ENCODE peak calls at places on chromosome 21, in eight cellular contexts. F is adrenal gland, I is heart right ventricle, S is psoas muscle, K is kidney, W is K562, J is hepatocyte, P is brain microvascular endothelial cell. Z is an unnamed sample.

GRCh38 chr21:38811257-38811656 is 5.5 kb downstream of the ETS2 start:
- DNase-seq in F (no peak), W (no peak), K (no peak), J (no peak), I (no peak), P (peak; percentile 79), S (no peak), Z (no peak)

GRCh38 chr21:34498623-34499022 is 13.4 kb downstream of the KCNE1 start:
- DNase-seq in I (no peak), F (peak; percentile 35), K (no peak), W (no peak), S (no peak), J (peak; percentile 61), P (peak; percentile 53), Z (no peak)

GRCh38 chr21:8993943-8994639 is 1527.3 kb upstream of the TPTE start:
- DNase-seq in S (no peak), K (no peak), W (peak; percentile 23), J (no peak), F (no peak), P (no peak), I (no peak), Z (no peak)

GRCh38 chr21:23876925-23877558 is 1730.2 kb downstream of the MRPL39 start:
- DNase-seq in K (no peak), I (no peak), F (no peak), S (no peak), W (no peak), J (no peak), P (no peak), Z (no peak)

GRCh38 chr21:28761709-28762356 is 230.8 kb downstream of the LTN1 start:
- DNase-seq in K (no peak), F (no peak), J (no peak), P (no peak), S (no peak), I (no peak), W (no peak), Z (no peak)

GRCh38 chr21:38789275-38789674 is 16.5 kb upstream of the ETS2 start:
- DNase-seq in S (no peak), I (no peak), W (no peak), K (no peak), P (no peak), J (no peak), F (no peak), Z (no peak)

GRCh38 chr21:29346771-29347170 is 48.0 kb downstream of the BACH1 start:
- DNase-seq in P (no peak), F (no peak), J (no peak), W (no peak), I (no peak), K (no peak), S (no peak), Z (no peak)

GRCh38 chr21:34073749-34074282 is 438 bp downstream of the MRPS6 start:
- DNase-seq in F (peak; percentile 33), P (no peak), J (peak; percentile 74), S (peak; percentile 56), W (peak; percentile 89), I (peak; percentile 58), K (peak; percentile 77), Z (no peak)

GRCh38 chr21:34182436-34182835 is 109.1 kb downstream of the MRPS6 start:
- DNase-seq in F (no peak), I (no peak), S (no peak), K (no peak), J (no peak), P (no peak), W (no peak), Z (no peak)

GRCh38 chr21:42213082-42213774 is 5.7 kb upstream of the ABCG1 start:
- DNase-seq in F (no peak), J (no peak), I (no peak), K (peak; percentile 38), P (no peak), W (no peak), S (no peak), Z (no peak)

GRCh38 chr21:27164208-27165172 is 197.6 kb upstream of the ADAMTS5 start:
- DNase-seq in P (no peak), W (no peak), J (peak; percentile 60), S (no peak), F (no peak), K (no peak), I (no peak), Z (no peak)

GRCh38 chr21:42227909-42228708 is 9.2 kb downstream of the ABCG1 start:
- DNase-seq in P (peak; percentile 88), K (peak; percentile 95), W (peak; percentile 77), I (peak; percentile 90), S (peak; percentile 93), F (peak; percentile 97), J (peak; percentile 93), Z (peak; percentile 97)

GRCh38 chr21:38741976-38742309 is 63.8 kb upstream of the ETS2 start:
- DNase-seq in S (no peak), K (no peak), F (no peak), W (no peak), I (no peak), J (peak; percentile 38), P (no peak), Z (no peak)

GRCh38 chr21:42317341-42317741 is 2.1 kb upstream of the TFF3 start:
- DNase-seq in J (no peak), S (no peak), W (no peak), K (peak; percentile 59), I (no peak), F (peak; percentile 7), P (no peak), Z (no peak)

GRCh38 chr21:38306833-38307232 is 50.0 kb downstream of the KCNJ15 start:
- DNase-seq in J (peak; percentile 39), F (no peak), I (no peak), W (no peak), K (no peak), S (no peak), P (peak; percentile 96), Z (no peak)

GRCh38 chr21:15422761-15423160 is 307.0 kb upstream of the USP25 start:
- DNase-seq in I (no peak), P (peak; percentile 70), W (no peak), S (no peak), J (no peak), K (no peak), F (no peak), Z (no peak)

GRCh38 chr21:26801524-26801923 is 43.7 kb downstream of the ADAMTS1 start:
- DNase-seq in P (peak; percentile 48), K (no peak), I (no peak), W (no peak), S (no peak), F (no peak), J (peak; percentile 47), Z (no peak)

GRCh38 chr21:41751621-41752020 is 15.2 kb downstream of the RIPK4 start:
- DNase-seq in P (no peak), J (peak; percentile 63), F (no peak), S (no peak), K (peak; percentile 49), W (no peak), I (no peak), Z (no peak)

GRCh38 chr21:19547951-19548635 is 1144.5 kb upstream of the TMPRSS15 start:
- DNase-seq in F (no peak), K (no peak), I (no peak), S (no peak), J (no peak), P (no peak), W (no peak), Z (no peak)

GRCh38 chr21:30372139-30372770 is at the start of gene KRTAP13-2:
- DNase-seq in F (no peak), J (no peak), K (no peak), P (no peak), W (no peak), S (no peak), I (no peak), Z (no peak)

GRCh38 chr21:21076051-21076450 is 77.8 kb downstream of the NCAM2 start:
- DNase-seq in K (no peak), S (no peak), J (no peak), W (no peak), F (no peak), I (no peak), P (no peak), Z (no peak)

GRCh38 chr21:39120876-39121599 is 62.2 kb downstream of the PSMG1 start:
- DNase-seq in K (no peak), P (no peak), S (no peak), F (no peak), W (no peak), I (no peak), J (no peak), Z (no peak)

DNA sequence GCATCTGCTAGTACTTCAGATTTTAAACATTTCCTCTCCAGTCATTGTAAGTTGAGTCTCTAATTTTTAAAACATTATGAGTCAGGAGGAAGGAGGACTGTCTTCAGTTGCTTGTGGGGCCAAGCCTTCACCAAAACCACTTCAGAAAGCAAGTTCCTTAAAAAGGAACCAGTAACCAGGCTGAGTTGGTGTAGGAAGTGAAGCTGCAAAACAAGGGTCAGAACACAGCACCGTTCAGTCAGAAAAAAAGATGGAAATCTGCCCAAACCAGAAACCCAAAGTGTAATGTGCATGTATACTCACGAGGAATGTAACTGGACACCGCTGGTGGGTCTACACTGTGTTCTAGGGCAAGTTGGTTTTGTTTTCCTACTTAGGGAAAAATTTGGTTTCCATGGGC is 402.1 kb downstream of the SETD4 start:
- DNase-seq in S (no peak), J (no peak), F (no peak), P (peak; percentile 70), W (no peak), K (no peak), I (no peak), Z (no peak)
- H3K4me3 ChIP-seq in S (no peak overlapping the region), J (no peak overlapping the region), F (no peak overlapping the region), P (no peak overlapping the region), W (no peak overlapping the region), K (no peak overlapping the region), I (no peak overlapping the region), Z (no peak overlapping the region)

GRCh38 chr21:45405271-45405818 is 380 bp downstream of the COL18A1 start:
- DNase-seq in I (peak; percentile 75), W (peak; percentile 95), K (peak; percentile 90), F (peak; percentile 64), J (peak; percentile 69), S (peak; percentile 66), P (no peak), Z (no peak)
- H3K4me3 ChIP-seq in I (peak overlapping the region; percentile 72), W (peak overlapping the region; percentile 51), K (peak overlapping the region; percentile 67), F (no peak overlapping the region), J (peak overlapping the region; percentile 39), S (peak overlapping the region; percentile 67), P (peak overlapping the region; percentile 64), Z (no peak overlapping the region)

GRCh38 chr21:18026359-18026758 is 207.2 kb upstream of the C21orf91 start:
- DNase-seq in K (no peak), S (no peak), W (no peak), J (no peak), F (no peak), P (no peak), I (no peak), Z (no peak)

DNA sequence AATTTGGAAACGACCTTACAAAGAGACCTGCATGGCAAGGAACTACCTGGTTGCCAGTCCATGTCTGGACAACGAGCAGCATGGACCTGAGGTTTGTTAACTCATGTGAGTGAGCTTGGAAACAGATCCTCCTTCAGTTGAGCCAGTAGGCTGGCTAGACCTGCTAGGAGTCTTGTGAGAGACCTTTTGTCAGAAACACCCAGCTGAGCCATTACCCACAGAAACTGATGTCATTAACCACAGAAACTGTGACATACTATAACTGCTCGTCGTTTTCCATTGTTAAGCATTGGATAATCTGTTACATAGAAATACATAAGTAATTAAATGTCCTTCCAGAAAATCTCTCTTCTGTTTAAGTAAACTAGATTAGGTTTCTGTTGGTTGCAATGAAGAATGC is 211.1 kb upstream of the C21orf91 start:
- DNase-seq in S (no peak), F (no peak), P (no peak), W (no peak), I (no peak), J (no peak), K (no peak), Z (peak; percentile 4)
- H3K4me3 ChIP-seq in S (no peak overlapping the region), F (no peak overlapping the region), P (no peak overlapping the region), W (no peak overlapping the region), I (no peak overlapping the region), J (no peak overlapping the region), K (no peak overlapping the region), Z (no peak overlapping the region)

GRCh38 chr21:45293726-45294401 is 6.2 kb upstream of the POFUT2 start:
- DNase-seq in F (no peak), I (no peak), P (no peak), S (no peak), J (peak; percentile 19), W (no peak), K (peak; percentile 86), Z (no peak)
- H3K4me3 ChIP-seq in F (no peak overlapping the region), I (no peak overlapping the region), P (peak overlapping the region; percentile 26), S (no peak overlapping the region), J (no peak overlapping the region), W (no peak overlapping the region), K (no peak overlapping the region), Z (no peak overlapping the region)

Z was measured in Jurkat, Clone E6-1.